ENCODE peak calls at places on chromosome 13, in nine cellular contexts. J, S, P, W, T, H, O, N and Z are unnamed samples.

GRCh38 chr13:114131581-114132418 is 623 bp downstream of the RASA3 start:
- DNase-seq in S (no peak), O (peak; percentile 56), H (no peak), N (no peak), T (no peak), J (no peak), W (no peak), P (no peak), Z (no peak)

GRCh38 chr13:81738364-81738763 is 1397.4 kb upstream of the SPRY2 start:
- DNase-seq in J (no peak), T (no peak), W (no peak), H (no peak), O (no peak), S (no peak), N (no peak), P (peak; percentile 97), Z (no peak)

GRCh38 chr13:101881593-101881992 is 429.1 kb downstream of the ITGBL1 start:
- DNase-seq in N (no peak), T (peak; percentile 57), P (no peak), W (no peak), H (no peak), J (no peak), S (no peak), O (no peak), Z (no peak)

GRCh38 chr13:39037410-39037879 is 444 bp downstream of the PROSER1 start:
- DNase-seq in T (peak; percentile 59), W (no peak), S (no peak), P (no peak), H (no peak), J (no peak), N (no peak), O (no peak), Z (no peak)

GRCh38 chr13:25727250-25727649 is 324.6 kb downstream of the SHISA2 start:
- DNase-seq in W (no peak), H (no peak), S (no peak), J (no peak), P (no peak), N (no peak), T (no peak), O (no peak), Z (no peak)

GRCh38 chr13:41960195-41960699 is 662 bp downstream of the VWA8 start:
- DNase-seq in O (no peak), S (peak; percentile 5), N (no peak), H (no peak), P (peak; percentile 48), T (no peak), W (no peak), J (no peak), Z (no peak)

GRCh38 chr13:70432276-70432805 is 324.1 kb upstream of the KLHL1 start:
- DNase-seq in W (no peak), J (no peak), P (no peak), O (no peak), N (no peak), T (no peak), H (no peak), S (no peak), Z (no peak)

GRCh38 chr13:93398167-93398566 is 171.6 kb downstream of the GPC6 start:
- DNase-seq in N (no peak), H (no peak), S (no peak), O (no peak), T (peak; percentile 20), W (no peak), P (peak; percentile 8), J (no peak), Z (no peak)

GRCh38 chr13:98976338-98976737 is 1.5 kb downstream of the DOCK9 start:
- DNase-seq in H (no peak), J (no peak), N (no peak), W (no peak), T (no peak), S (peak; percentile 27), O (no peak), P (no peak), Z (no peak)

GRCh38 chr13:21010621-21011020 is 50.8 kb downstream of the LATS2 start:
- DNase-seq in T (no peak), H (no peak), J (no peak), O (no peak), S (no peak), P (no peak), N (peak; percentile 1), W (no peak), Z (no peak)

GRCh38 chr13:59408738-59409137 is 755.0 kb downstream of the DIAPH3 start:
- DNase-seq in W (no peak), H (no peak), N (no peak), O (no peak), T (no peak), J (no peak), P (no peak), S (no peak), Z (no peak)

GRCh38 chr13:59745395-59745788 is 418.3 kb downstream of the DIAPH3 start:
- DNase-seq in W (no peak), H (no peak), P (peak; percentile 49), S (no peak), J (no peak), N (no peak), O (no peak), T (no peak), Z (no peak)

GRCh38 chr13:83168575-83168974 is 713.7 kb downstream of the SLITRK1 start:
- DNase-seq in W (no peak), P (no peak), S (peak; percentile 43), J (no peak), O (no peak), H (no peak), N (no peak), T (no peak), Z (no peak)

GRCh38 chr13:42574435-42575311 is 721 bp downstream of the TNFSF11 start:
- DNase-seq in P (peak; percentile 7), N (no peak), S (no peak), H (no peak), T (no peak), J (peak; percentile 72), O (peak; percentile 85), W (no peak), Z (no peak)

GRCh38 chr13:51541809-51542258 is 42.4 kb upstream of the WDFY2 start:
- DNase-seq in W (no peak), O (no peak), H (no peak), T (no peak), S (no peak), P (no peak), J (no peak), N (no peak), Z (no peak)

GRCh38 chr13:56861472-56861871 is 279.2 kb upstream of the PRR20A start:
- DNase-seq in N (no peak), S (no peak), P (no peak), W (no peak), O (no peak), H (no peak), T (no peak), J (no peak), Z (no peak)

GRCh38 chr13:98406475-98406874 is 170.4 kb downstream of the STK24 start:
- DNase-seq in W (no peak), O (no peak), H (no peak), P (no peak), S (no peak), N (no peak), J (no peak), T (no peak), Z (no peak)

GRCh38 chr13:47594833-47595232 is 406.2 kb downstream of the SUCLA2 start:
- DNase-seq in J (no peak), H (no peak), P (no peak), N (no peak), W (no peak), O (no peak), T (no peak), S (no peak), Z (no peak)

GRCh38 chr13:109180905-109181425 is 551.6 kb downstream of the MYO16 start:
- DNase-seq in N (no peak), J (no peak), W (no peak), P (peak; percentile 48), S (peak; percentile 83), O (no peak), T (no peak), H (no peak), Z (no peak)

GRCh38 chr13:110706570-110707378 is 858 bp upstream of the CARS2 start:
- DNase-seq in T (no peak), H (no peak), W (no peak), J (no peak), O (no peak), P (no peak), N (no peak), S (no peak), Z (no peak)

GRCh38 chr13:26663801-26664200 is 96.8 kb downstream of the GPR12 start:
- DNase-seq in S (no peak), J (no peak), T (no peak), P (peak; percentile 43), H (no peak), O (no peak), W (no peak), N (no peak), Z (peak; percentile 43)

GRCh38 chr13:49060698-49061387 is 85.1 kb downstream of the FNDC3A start:
- DNase-seq in J (no peak), H (no peak), T (no peak), W (no peak), P (peak; percentile 71), N (no peak), O (no peak), S (no peak), Z (no peak)

GRCh38 chr13:50291611-50292010 is 276.4 kb downstream of the KCNRG start:
- DNase-seq in W (no peak), H (no peak), O (no peak), N (no peak), T (no peak), P (peak; percentile 32), S (no peak), J (no peak), Z (no peak)

GRCh38 chr13:30752201-30752797 is 17.0 kb downstream of the ALOX5AP start:
- DNase-seq in H (no peak), S (no peak), T (no peak), N (no peak), J (no peak), O (no peak), P (peak; percentile 27), W (no peak), Z (peak; percentile 11)

GRCh38 chr13:102863590-102863989 is 17.8 kb downstream of the ERCC5 start:
- DNase-seq in P (no peak), T (no peak), J (no peak), O (no peak), N (no peak), H (no peak), W (no peak), S (no peak), Z (no peak)